ENCODE peak calls at places on chromosomes 3 and 15, in ten cellular contexts. H, R, L, K, I, Q, V, O, Y and M are unnamed samples.

GRCh38 chr3:128804017-128804816 is 75.2 kb upstream of the ACAD9 start:
- DNase-seq in V (no peak), I (no peak), Y (no peak), R (no peak), H (no peak), O (peak), K (no peak), Q (no peak), L (peak), M (no peak)

GRCh38 chr3:187062526-187063177 is 76.6 kb downstream of the RPL39L start:
- DNase-seq in I (peak), V (no peak), Y (no peak), O (peak), K (no peak), H (no peak), L (no peak), Q (no peak), R (peak), M (no peak)

GRCh38 chr15:31294067-31294466 is 32.6 kb upstream of the KLF13 start:
- DNase-seq in R (no peak), H (no peak), L (no peak), Y (peak), V (no peak), K (no peak), Q (no peak), O (no peak), I (no peak), M (no peak)

GRCh38 chr3:5186089-5186853 is 1.2 kb upstream of the EDEM1 start:
- DNase-seq in K (no peak), L (peak), Q (no peak), I (no peak), O (peak), H (no peak), V (no peak), Y (no peak), R (no peak), M (peak)

GRCh38 chr3:17258823-17259436 is 374.2 kb downstream of the PLCL2 start:
- DNase-seq in Q (no peak), I (peak), K (peak), O (peak), Y (no peak), L (peak), R (peak), V (no peak), H (no peak), M (no peak)

GRCh38 chr15:96340611-96341464 is 10.3 kb downstream of the NR2F2 start:
- DNase-seq in O (no peak), L (no peak), Q (no peak), H (no peak), I (no peak), Y (no peak), V (peak), K (no peak), R (no peak), M (peak)

GRCh38 chr3:102179321-102180290 is 255.2 kb upstream of the ZPLD1 start:
- DNase-seq in Q (no peak), K (no peak), I (no peak), R (peak), Y (no peak), V (no peak), L (peak), O (peak), H (no peak), M (no peak)

GRCh38 chr15:69747193-69747592 is 294.6 kb downstream of the RPLP1 start:
- DNase-seq in V (no peak), H (no peak), O (no peak), K (no peak), L (no peak), Y (no peak), I (no peak), Q (no peak), R (no peak), M (no peak)

GRCh38 chr3:124701687-124702086 is 28.6 kb upstream of the UMPS start:
- DNase-seq in K (no peak), I (peak), R (no peak), H (no peak), V (no peak), Y (no peak), O (no peak), Q (no peak), L (no peak), M (no peak)

GRCh38 chr3:197518794-197519451 is 36.8 kb downstream of the BDH1 start:
- DNase-seq in H (no peak), R (no peak), L (no peak), V (no peak), Y (no peak), K (no peak), O (peak), I (no peak), Q (peak), M (no peak)

GRCh38 chr3:134348524-134348923 is 25.7 kb downstream of the AMOTL2 start:
- DNase-seq in I (no peak), V (no peak), K (no peak), L (no peak), R (peak), H (no peak), Y (no peak), Q (no peak), O (no peak), M (peak)

GRCh38 chr15:48825075-48825474 is 14.2 kb upstream of the CEP152 start:
- DNase-seq in K (no peak), L (no peak), Y (no peak), I (no peak), O (no peak), Q (no peak), R (no peak), V (no peak), H (no peak), M (no peak)

GRCh38 chr15:57375827-57376694 is at the start of gene CGNL1:
- DNase-seq in Y (no peak), H (no peak), O (no peak), K (no peak), I (no peak), L (peak), R (no peak), V (peak), Q (peak), M (peak)

GRCh38 chr3:35596611-35597010 is 42.7 kb upstream of the ARPP21 start:
- DNase-seq in L (no peak), O (no peak), K (no peak), Y (no peak), H (no peak), V (no peak), R (no peak), I (no peak), Q (no peak), M (no peak)

GRCh38 chr3:20080956-20081554 is 40.8 kb downstream of the KAT2B start:
- DNase-seq in I (no peak), R (peak), H (no peak), Y (no peak), K (no peak), V (peak), L (no peak), O (peak), Q (peak), M (peak)

GRCh38 chr3:13544293-13544831 is 4.6 kb upstream of the FBLN2 start:
- DNase-seq in O (no peak), H (peak), I (no peak), K (no peak), Q (no peak), L (no peak), Y (no peak), V (no peak), R (peak), M (no peak)

GRCh38 chr3:41120461-41120860 is 78.8 kb upstream of the CTNNB1 start:
- DNase-seq in R (no peak), I (no peak), Q (no peak), K (no peak), O (peak), Y (no peak), H (no peak), L (no peak), V (no peak), M (no peak)

GRCh38 chr3:151154566-151154965 is 48.5 kb downstream of the GPR171 start:
- DNase-seq in Q (no peak), H (no peak), O (no peak), R (no peak), I (no peak), V (no peak), L (no peak), K (no peak), Y (no peak), M (no peak)

GRCh38 chr3:30747771-30748281 is 141.4 kb downstream of the TGFBR2 start:
- DNase-seq in Q (no peak), H (no peak), V (no peak), I (no peak), L (no peak), O (peak), Y (no peak), R (peak), K (peak), M (no peak)

GRCh38 chr15:39242345-39242744 is 338.5 kb upstream of the THBS1 start:
- DNase-seq in K (peak), V (no peak), L (no peak), Q (no peak), H (no peak), Y (no peak), R (peak), O (no peak), I (no peak), M (no peak)

GRCh38 chr3:195774917-195775316 is 36.8 kb downstream of the MUC4 start:
- DNase-seq in L (peak), Q (peak), I (no peak), K (peak), O (peak), R (no peak), V (peak), Y (no peak), H (no peak), M (no peak)

GRCh38 chr3:183435701-183436100 is 7.3 kb upstream of the MCF2L2 start:
- DNase-seq in K (no peak), V (no peak), Q (no peak), Y (no peak), H (no peak), L (peak), O (peak), I (no peak), R (no peak), M (no peak)

GRCh38 chr3:32359766-32360513 is 31.7 kb upstream of the CMTM7 start:
- DNase-seq in V (no peak), R (no peak), K (no peak), O (no peak), H (no peak), L (no peak), I (no peak), Q (no peak), Y (no peak), M (no peak)

GRCh38 chr3:117788499-117788898 is 1078.9 kb downstream of the TUSC7 start:
- DNase-seq in R (no peak), K (no peak), H (no peak), L (no peak), Q (no peak), I (no peak), O (no peak), Y (no peak), V (no peak), M (no peak)

GRCh38 chr3:172626241-172626640 is 84.6 kb downstream of the NCEH1 start:
- DNase-seq in I (no peak), V (no peak), Y (no peak), R (peak), H (no peak), L (no peak), Q (no peak), K (no peak), O (no peak), M (no peak)

GRCh38 chr3:122996038-122996580 is 31.5 kb downstream of the SEMA5B start:
- DNase-seq in L (no peak), K (no peak), O (no peak), Y (no peak), V (no peak), I (no peak), Q (no peak), H (no peak), R (no peak), M (peak)

GRCh38 chr3:164375538-164375937 is 702.8 kb downstream of the SI start:
- DNase-seq in Q (no peak), R (no peak), I (no peak), L (no peak), H (no peak), Y (no peak), O (no peak), K (no peak), V (no peak), M (no peak)

GRCh38 chr15:51374131-51374530 is 32.7 kb downstream of the GLDN start:
- DNase-seq in I (no peak), V (no peak), L (no peak), K (no peak), R (no peak), O (no peak), H (no peak), Q (no peak), Y (no peak), M (no peak)

GRCh38 chr15:40439461-40440299 is 1.1 kb upstream of the BAHD1 start:
- DNase-seq in R (peak), O (peak), K (no peak), I (no peak), Y (no peak), V (peak), H (no peak), L (peak), Q (peak), M (peak)

GRCh38 chr3:63908081-63908736 is 4.0 kb downstream of the SCAANT1 start:
- DNase-seq in I (no peak), K (no peak), O (no peak), Y (no peak), R (no peak), Q (no peak), L (no peak), V (no peak), H (no peak), M (no peak)

GRCh38 chr3:128236667-128237066 is 83.4 kb downstream of the EEFSEC start:
- DNase-seq in K (no peak), O (peak), Y (no peak), I (no peak), Q (no peak), R (no peak), V (no peak), H (no peak), L (no peak), M (no peak)

GRCh38 chr3:27688053-27688452 is 34.1 kb downstream of the EOMES start:
- DNase-seq in H (no peak), L (no peak), Q (no peak), O (peak), R (no peak), I (no peak), V (no peak), K (no peak), Y (no peak), M (no peak)